ENCODE peak calls at places on chromosomes 12 and 14, in nine cellular contexts. Z, C, A, B, W, E, V, D and H are unnamed samples.

GRCh38 chr14:50064993-50065392 is 51.4 kb downstream of the VCPKMT start:
- DNase-seq in E (no peak), D (no peak), A (no peak), Z (no peak), W (peak), V (no peak), B (no peak), C (peak), H (peak)

GRCh38 chr14:57329833-57330232 is 60.6 kb upstream of the NAA30 start:
- DNase-seq in Z (no peak), E (no peak), V (no peak), A (no peak), C (no peak), B (no peak), D (no peak), W (no peak), H (no peak)

GRCh38 chr12:7695159-7695930 is at the start of gene GDF3:
- DNase-seq in B (no peak), C (no peak), V (no peak), A (no peak), D (no peak), Z (peak), W (peak), E (no peak), H (no peak)

GRCh38 chr14:21557084-21557901 is 22.6 kb downstream of the OR10G3 start:
- DNase-seq in V (peak), W (peak), B (peak), Z (peak), C (peak), D (peak), E (peak), A (peak), H (peak)

GRCh38 chr14:21070610-21071224 is 613 bp downstream of the ARHGEF40 start:
- DNase-seq in V (peak), B (peak), D (peak), E (peak), C (no peak), A (no peak), Z (peak), W (peak), H (peak)

GRCh38 chr14:54685286-54685845 is 118.4 kb downstream of the SAMD4A start:
- DNase-seq in C (no peak), E (no peak), W (no peak), D (no peak), A (no peak), Z (no peak), B (no peak), V (no peak), H (no peak)

GRCh38 chr12:128938886-128939285 is 85.6 kb downstream of the GLT1D1 start:
- DNase-seq in D (peak), E (no peak), A (no peak), W (no peak), C (no peak), B (no peak), V (no peak), Z (no peak), H (no peak)

GRCh38 chr14:61466249-61466904 is 145.0 kb downstream of the PRKCH start:
- DNase-seq in V (peak), B (peak), C (no peak), W (peak), D (no peak), E (peak), Z (no peak), A (no peak), H (no peak)

GRCh38 chr14:61780125-61780524 is 17.9 kb downstream of the SNAPC1 start:
- DNase-seq in B (no peak), V (no peak), D (no peak), W (no peak), Z (no peak), C (no peak), E (no peak), A (no peak), H (no peak)

GRCh38 chr12:32768518-32768917 is 12.8 kb upstream of the YARS2 start:
- DNase-seq in B (no peak), Z (no peak), E (no peak), A (no peak), W (no peak), V (no peak), D (no peak), C (no peak), H (no peak)

GRCh38 chr12:19223695-19224094 is 94.2 kb downstream of the PLEKHA5 start:
- DNase-seq in A (no peak), W (no peak), Z (no peak), C (no peak), D (no peak), E (no peak), B (peak), V (no peak), H (no peak)

GRCh38 chr12:116123511-116124258 is 153.8 kb downstream of the MED13L start:
- DNase-seq in D (no peak), V (no peak), Z (no peak), E (no peak), W (no peak), C (no peak), A (no peak), B (peak), H (peak)

GRCh38 chr12:449203-449602 is 10.5 kb upstream of the B4GALNT3 start:
- DNase-seq in W (no peak), V (no peak), E (no peak), D (no peak), C (no peak), B (no peak), Z (no peak), A (no peak), H (no peak)

GRCh38 chr14:73125746-73126145 is 10.6 kb upstream of the PSEN1 start:
- DNase-seq in B (no peak), W (no peak), E (no peak), D (no peak), Z (no peak), C (no peak), A (no peak), V (no peak), H (no peak)

GRCh38 chr12:87603727-87604126 is 425.5 kb downstream of the C12orf50 start:
- DNase-seq in D (no peak), C (no peak), A (no peak), Z (no peak), E (no peak), V (no peak), W (no peak), B (peak), H (no peak)

GRCh38 chr14:51180577-51180976 is 59.5 kb upstream of the TMX1 start:
- DNase-seq in E (no peak), Z (no peak), W (no peak), V (no peak), D (no peak), B (no peak), C (no peak), A (no peak), H (no peak)

GRCh38 chr12:130281157-130281799 is 56.4 kb upstream of the PIWIL1 start:
- DNase-seq in E (no peak), Z (no peak), C (no peak), D (peak), W (peak), B (no peak), V (peak), A (no peak), H (no peak)

GRCh38 chr12:19261773-19262172 is 132.2 kb downstream of the PLEKHA5 start:
- DNase-seq in V (no peak), B (no peak), D (no peak), W (no peak), C (no peak), Z (no peak), E (no peak), A (no peak), H (no peak)

GRCh38 chr12:109946505-109946904 is 46.4 kb downstream of the TCHP start:
- DNase-seq in A (no peak), C (no peak), Z (peak), W (no peak), B (peak), V (no peak), D (no peak), E (peak), H (no peak)

GRCh38 chr14:100617715-100618693 is 30.8 kb upstream of the BEGAIN start:
- DNase-seq in B (no peak), Z (no peak), D (peak), E (no peak), V (no peak), C (no peak), W (no peak), A (no peak), H (no peak)

GRCh38 chr14:87133073-87133815 is 859.7 kb downstream of the GALC start:
- DNase-seq in E (no peak), A (no peak), B (peak), W (no peak), D (no peak), C (no peak), V (no peak), Z (no peak), H (peak)

GRCh38 chr14:55038708-55039107 is 11.7 kb downstream of the SOCS4 start:
- DNase-seq in V (no peak), Z (no peak), E (no peak), D (no peak), W (no peak), A (no peak), B (no peak), C (no peak), H (no peak)

GRCh38 chr14:62062645-62063044 is 300.4 kb downstream of the SNAPC1 start:
- DNase-seq in Z (no peak), D (no peak), B (no peak), V (no peak), W (no peak), C (no peak), E (no peak), A (no peak), H (no peak)

GRCh38 chr14:101819251-101819990 is 57.9 kb downstream of the PPP2R5C start:
- DNase-seq in E (no peak), W (no peak), B (no peak), C (no peak), Z (no peak), A (no peak), D (no peak), V (no peak), H (no peak)

GRCh38 chr14:95486875-95487668 is 29.4 kb downstream of the SYNE3 start:
- DNase-seq in C (no peak), Z (no peak), D (no peak), E (no peak), W (no peak), A (no peak), V (no peak), B (no peak), H (no peak)

GRCh38 chr12:14219156-14219555 is 146.3 kb upstream of the ATF7IP start:
- DNase-seq in W (no peak), Z (no peak), D (no peak), E (no peak), C (no peak), B (no peak), A (no peak), V (no peak), H (no peak)

GRCh38 chr12:69623970-69624369 is 13.3 kb upstream of the LRRC10 start:
- DNase-seq in C (peak), Z (peak), D (peak), B (peak), A (no peak), W (peak), E (peak), V (no peak), H (no peak)

GRCh38 chr12:9256758-9257405 is 48.7 kb upstream of the PZP start:
- DNase-seq in V (no peak), C (no peak), W (no peak), A (no peak), Z (no peak), E (no peak), D (no peak), B (no peak), H (no peak)

GRCh38 chr12:113436993-113437728 is 15.0 kb downstream of the SDSL start:
- DNase-seq in Z (no peak), E (no peak), C (no peak), V (no peak), D (no peak), W (no peak), A (no peak), B (no peak), H (no peak)

GRCh38 chr14:103526247-103526913 is 2.6 kb upstream of the TRMT61A start:
- DNase-seq in E (no peak), B (no peak), Z (no peak), A (no peak), V (no peak), D (peak), W (no peak), C (no peak), H (no peak)

GRCh38 chr12:25502071-25502555 is 51.0 kb downstream of the LMNTD1 start:
- DNase-seq in V (no peak), A (no peak), E (no peak), D (no peak), B (peak), Z (no peak), W (no peak), C (no peak), H (no peak)

GRCh38 chr12:3744216-3744883 is 8.6 kb downstream of the CRACR2A start:
- DNase-seq in D (no peak), E (no peak), V (no peak), B (no peak), A (no peak), Z (no peak), C (no peak), W (no peak), H (no peak)

GRCh38 chr12:47755655-47756562 is 2.8 kb downstream of the RAPGEF3 start:
- DNase-seq in C (peak), E (no peak), V (no peak), A (no peak), W (no peak), D (no peak), B (no peak), Z (peak), H (no peak)

GRCh38 chr12:111758120-111758561 is 8.6 kb upstream of the ALDH2 start:
- DNase-seq in W (no peak), B (no peak), C (peak), E (no peak), D (no peak), A (no peak), Z (peak), V (no peak), H (peak)

GRCh38 chr12:41897593-41897992 is 247.1 kb downstream of the GXYLT1 start:
- DNase-seq in A (no peak), C (no peak), D (no peak), B (no peak), E (no peak), V (no peak), W (no peak), Z (no peak), H (no peak)

GRCh38 chr14:45251912-45252311 is 1.1 kb downstream of the MIS18BP1 start:
- DNase-seq in E (no peak), Z (no peak), A (no peak), V (no peak), C (no peak), D (no peak), B (peak), W (no peak), H (no peak)

GRCh38 chr14:35387209-35387608 is 17.3 kb downstream of the NFKBIA start:
- DNase-seq in W (no peak), A (no peak), D (no peak), B (no peak), V (no peak), E (no peak), C (no peak), Z (no peak), H (no peak)

GRCh38 chr14:35387713-35388579 is 16.6 kb downstream of the NFKBIA start:
- DNase-seq in B (no peak), C (no peak), W (no peak), Z (no peak), V (no peak), E (no peak), D (no peak), A (no peak), H (no peak)

GRCh38 chr14:35385042-35385839 is 19.3 kb downstream of the NFKBIA start:
- DNase-seq in E (peak), C (peak), Z (peak), B (peak), D (peak), A (no peak), W (peak), V (peak), H (peak)

GRCh38 chr14:35388656-35389314 is 15.8 kb downstream of the NFKBIA start:
- DNase-seq in E (no peak), C (no peak), Z (no peak), B (no peak), D (no peak), V (no peak), W (no peak), A (no peak), H (peak)

GRCh38 chr14:35386673-35387125 is 17.9 kb downstream of the NFKBIA start:
- DNase-seq in Z (no peak), C (no peak), V (no peak), W (no peak), D (no peak), A (no peak), E (no peak), B (no peak), H (no peak)
- TF ChIP-seq POLR2A in Z (no peak), C (no peak), V (no peak), W (no peak), D (no peak), A (no peak), E (no peak), B (no peak), H (no peak)

DNA sequence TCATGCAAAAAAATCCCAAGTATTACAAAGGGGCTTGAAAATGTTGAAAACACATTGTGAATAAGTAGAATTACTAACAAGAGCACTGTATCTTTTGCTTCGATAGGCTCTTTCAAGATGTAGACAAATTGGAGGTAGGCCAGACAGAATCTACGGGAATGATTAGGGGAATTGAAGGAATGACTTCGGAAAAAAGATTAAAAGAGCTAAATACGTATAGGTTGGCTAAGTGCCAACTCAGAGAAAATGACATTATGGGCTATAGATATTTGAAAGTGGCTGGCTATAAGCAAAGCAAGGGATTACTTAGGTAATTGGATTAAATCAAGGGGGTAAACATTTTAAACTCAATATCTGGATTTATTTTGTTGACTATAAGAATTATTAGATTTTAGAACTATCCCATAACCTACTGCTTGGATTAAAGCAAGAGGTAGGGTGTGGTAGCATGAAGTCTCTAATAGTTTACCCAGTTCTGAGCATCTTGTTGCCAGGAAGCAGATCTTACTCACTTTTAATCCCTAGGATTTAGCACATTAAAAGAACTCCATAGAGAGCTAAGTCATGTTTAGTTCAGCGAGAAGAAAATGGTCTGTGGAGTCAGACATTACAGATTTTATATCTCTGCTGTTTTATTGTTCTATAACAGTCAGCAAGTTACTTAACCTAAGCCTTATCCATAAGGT is 489.8 kb downstream of the DIO2 start:
- DNase-seq in W (no peak), B (no peak), V (no peak), A (no peak), D (no peak), E (no peak), C (no peak), Z (no peak), H (no peak)
- TF ChIP-seq CTCF in W (no peak), B (no peak), V (no peak), A (no peak), D (no peak), E (no peak), C (no peak), Z (no peak), H (no peak)

GRCh38 chr14:89564999-89565398 is 148.0 kb upstream of the FOXN3 start:
- DNase-seq in B (no peak), C (no peak), A (no peak), E (no peak), D (no peak), W (no peak), Z (no peak), V (no peak), H (no peak)

GRCh38 chr14:89564291-89564957 is 147.4 kb upstream of the FOXN3 start:
- DNase-seq in W (no peak), Z (no peak), V (no peak), D (no peak), C (no peak), B (no peak), E (no peak), A (no peak), H (no peak)

GRCh38 chr14:89563503-89563902 is 146.5 kb upstream of the FOXN3 start:
- DNase-seq in E (no peak), Z (no peak), A (no peak), C (no peak), B (no peak), D (no peak), W (no peak), V (no peak), H (no peak)

GRCh38 chr14:89566180-89566579 is 149.1 kb upstream of the FOXN3 start:
- DNase-seq in E (no peak), Z (no peak), A (no peak), W (no peak), D (no peak), B (no peak), V (no peak), C (no peak), H (no peak)

GRCh38 chr14:89566644-89567411 is 149.8 kb upstream of the FOXN3 start:
- DNase-seq in B (no peak), Z (no peak), A (no peak), V (no peak), D (no peak), E (no peak), W (no peak), C (no peak), H (no peak)
- TF ChIP-seq POLR2A in B (no peak), Z (no peak), A (no peak), V (no peak), D (no peak), E (no peak), W (no peak), C (no peak), H (no peak)

GRCh38 chr12:97132270-97132669 is 225.2 kb downstream of the NEDD1 start:
- DNase-seq in W (no peak), D (no peak), C (no peak), Z (no peak), V (no peak), B (no peak), E (no peak), A (no peak), H (no peak)

GRCh38 chr12:97140355-97140754 is 233.3 kb downstream of the NEDD1 start:
- DNase-seq in A (no peak), Z (no peak), D (no peak), B (no peak), V (no peak), C (no peak), E (no peak), W (no peak), H (no peak)

GRCh38 chr12:97131220-97131981 is 224.3 kb downstream of the NEDD1 start:
- DNase-seq in D (no peak), V (no peak), C (no peak), B (no peak), A (no peak), W (no peak), Z (no peak), E (no peak), H (no peak)

GRCh38 chr12:97134495-97134894 is 227.4 kb downstream of the NEDD1 start:
- DNase-seq in V (no peak), W (no peak), E (no peak), B (no peak), Z (no peak), C (no peak), A (no peak), D (no peak), H (no peak)
- TF ChIP-seq CTCF in V (no peak), W (no peak), E (no peak), B (no peak), Z (no peak), C (no peak), A (no peak), D (no peak), H (no peak)

GRCh38 chr14:64986578-64987571 is at the start of gene FNTB:
- DNase-seq in B (peak), A (peak), C (peak), W (peak), E (peak), D (peak), V (peak), Z (peak), H (peak)
- TF ChIP-seq POLR2A in B (peak), A (peak), C (no peak), W (peak), E (peak), D (peak), V (peak), Z (peak), H (peak)

DNA sequence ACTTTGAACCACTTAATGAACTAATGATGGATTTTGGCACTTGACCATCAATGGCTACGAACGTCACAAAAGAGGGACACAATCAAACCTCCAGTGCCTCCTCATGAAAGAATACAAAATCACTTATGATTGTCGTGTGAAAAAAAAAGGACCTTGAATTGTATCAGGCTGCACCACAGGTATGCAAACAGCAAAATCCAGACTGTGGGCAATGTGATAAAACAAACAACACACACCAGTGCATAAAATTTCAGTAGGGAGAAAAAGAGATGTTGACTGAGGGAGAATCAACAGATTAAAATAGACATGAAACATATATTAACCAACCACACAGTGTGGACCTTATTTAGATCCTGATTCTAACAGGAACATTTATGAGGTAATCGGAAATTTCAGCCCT is 2.6 kb downstream of the TSPAN8 start:
- DNase-seq in C (no peak), W (no peak), V (no peak), Z (no peak), B (no peak), E (no peak), A (no peak), D (no peak), H (no peak)
- TF ChIP-seq CTCF in C (no peak), W (no peak), V (no peak), Z (no peak), B (no peak), E (no peak), A (no peak), D (no peak), H (no peak)

GRCh38 chr12:51217133-51217967 is 512 bp downstream of the POU6F1 start:
- DNase-seq in E (peak), V (peak), C (peak), B (no peak), D (peak), W (peak), A (no peak), Z (peak), H (peak)
- TF ChIP-seq POLR2A in E (no peak), V (no peak), C (no peak), B (no peak), D (no peak), W (no peak), A (no peak), Z (no peak), H (peak)

GRCh38 chr12:117506333-117506732 is 144.9 kb upstream of the NOS1 start:
- DNase-seq in E (no peak), V (no peak), D (no peak), C (no peak), A (no peak), Z (no peak), W (no peak), B (no peak), H (no peak)
- TF ChIP-seq CTCF in E (no peak), V (no peak), D (no peak), C (no peak), A (no peak), Z (no peak), W (no peak), B (no peak), H (no peak)